ENCODE peak calls at places on chromosome 20, in ten cellular contexts. One of them, this sample, is unnamed.

GRCh38 chr20:31567380-31567720 is 37.7 kb upstream of the ID1 start:
- DNase-seq in right cardiac atrium: no peak
- DNase-seq in cardiac muscle cell: no peak
- DNase-seq in astrocyte: no peak
- DNase-seq in neural progenitor cell: no peak
- DNase-seq in GM23248: no peak
- DNase-seq in stomach: no peak
- DNase-seq in A549: no peak
- DNase-seq in heart left ventricle: no peak
- DNase-seq in keratinocyte: no peak
- DNase-seq in this sample: no peak

GRCh38 chr20:52049001-52049731 is 142.4 kb downstream of the ZFP64 start:
- DNase-seq in right cardiac atrium: no peak
- DNase-seq in neural progenitor cell: peak
- DNase-seq in astrocyte: peak
- DNase-seq in cardiac muscle cell: peak
- DNase-seq in heart left ventricle: no peak
- DNase-seq in A549: no peak
- DNase-seq in keratinocyte: no peak
- DNase-seq in GM23248: peak
- DNase-seq in stomach: no peak
- DNase-seq in this sample: peak

GRCh38 chr20:62845818-62846527 is 15.6 kb downstream of the TCFL5 start:
- DNase-seq in stomach: no peak
- DNase-seq in neural progenitor cell: no peak
- DNase-seq in A549: no peak
- DNase-seq in right cardiac atrium: no peak
- DNase-seq in cardiac muscle cell: peak
- DNase-seq in astrocyte: peak
- DNase-seq in heart left ventricle: peak
- DNase-seq in GM23248: no peak
- DNase-seq in keratinocyte: no peak
- DNase-seq in this sample: no peak

GRCh38 chr20:219290-220115 is 7.6 kb upstream of the DEFB129 start:
- DNase-seq in right cardiac atrium: no peak
- DNase-seq in GM23248: peak
- DNase-seq in astrocyte: no peak
- DNase-seq in stomach: no peak
- DNase-seq in A549: peak
- DNase-seq in heart left ventricle: no peak
- DNase-seq in cardiac muscle cell: peak
- DNase-seq in keratinocyte: no peak
- DNase-seq in neural progenitor cell: peak
- DNase-seq in this sample: no peak

GRCh38 chr20:19090332-19090731 is 122.1 kb upstream of the SLC24A3 start:
- DNase-seq in keratinocyte: no peak
- DNase-seq in cardiac muscle cell: no peak
- DNase-seq in stomach: no peak
- DNase-seq in A549: no peak
- DNase-seq in neural progenitor cell: no peak
- DNase-seq in heart left ventricle: no peak
- DNase-seq in GM23248: no peak
- DNase-seq in astrocyte: no peak
- DNase-seq in right cardiac atrium: no peak
- DNase-seq in this sample: no peak

GRCh38 chr20:16350465-16350864 is 222.8 kb downstream of the KIF16B start:
- DNase-seq in A549: peak
- DNase-seq in GM23248: peak
- DNase-seq in astrocyte: peak
- DNase-seq in stomach: no peak
- DNase-seq in keratinocyte: no peak
- DNase-seq in cardiac muscle cell: peak
- DNase-seq in heart left ventricle: no peak
- DNase-seq in right cardiac atrium: no peak
- DNase-seq in neural progenitor cell: no peak
- DNase-seq in this sample: no peak

GRCh38 chr20:36871640-36872570 is 4.0 kb upstream of the TLDC2 start:
- DNase-seq in A549: no peak
- DNase-seq in keratinocyte: no peak
- DNase-seq in stomach: no peak
- DNase-seq in astrocyte: no peak
- DNase-seq in heart left ventricle: no peak
- DNase-seq in right cardiac atrium: no peak
- DNase-seq in cardiac muscle cell: no peak
- DNase-seq in GM23248: no peak
- DNase-seq in neural progenitor cell: no peak
- DNase-seq in this sample: peak

GRCh38 chr20:60694763-60695162 is 557.3 kb upstream of the CDH4 start:
- DNase-seq in cardiac muscle cell: no peak
- DNase-seq in astrocyte: peak
- DNase-seq in stomach: no peak
- DNase-seq in A549: no peak
- DNase-seq in right cardiac atrium: no peak
- DNase-seq in keratinocyte: no peak
- DNase-seq in neural progenitor cell: no peak
- DNase-seq in heart left ventricle: no peak
- DNase-seq in GM23248: peak
- DNase-seq in this sample: no peak

GRCh38 chr20:54134445-54135220 is 39.2 kb downstream of the CYP24A1 start:
- DNase-seq in astrocyte: peak
- DNase-seq in stomach: no peak
- DNase-seq in neural progenitor cell: no peak
- DNase-seq in cardiac muscle cell: peak
- DNase-seq in A549: peak
- DNase-seq in keratinocyte: peak
- DNase-seq in GM23248: peak
- DNase-seq in right cardiac atrium: no peak
- DNase-seq in heart left ventricle: no peak
- DNase-seq in this sample: no peak

GRCh38 chr20:22430154-22430745 is 154.1 kb downstream of the FOXA2 start:
- DNase-seq in keratinocyte: no peak
- DNase-seq in astrocyte: no peak
- DNase-seq in cardiac muscle cell: peak
- DNase-seq in neural progenitor cell: peak
- DNase-seq in right cardiac atrium: peak
- DNase-seq in heart left ventricle: no peak
- DNase-seq in A549: peak
- DNase-seq in GM23248: no peak
- DNase-seq in stomach: no peak
- DNase-seq in this sample: no peak

GRCh38 chr20:51525241-51526104 is 17.0 kb downstream of the NFATC2 start:
- DNase-seq in right cardiac atrium: peak
- DNase-seq in heart left ventricle: peak
- DNase-seq in keratinocyte: no peak
- DNase-seq in astrocyte: no peak
- DNase-seq in cardiac muscle cell: no peak
- DNase-seq in GM23248: no peak
- DNase-seq in A549: no peak
- DNase-seq in stomach: no peak
- DNase-seq in neural progenitor cell: no peak
- DNase-seq in this sample: no peak

GRCh38 chr20:36167826-36168634 is 13.5 kb downstream of the EPB41L1 start:
- DNase-seq in keratinocyte: no peak
- DNase-seq in stomach: no peak
- DNase-seq in cardiac muscle cell: no peak
- DNase-seq in heart left ventricle: no peak
- DNase-seq in GM23248: peak
- DNase-seq in astrocyte: peak
- DNase-seq in A549: peak
- DNase-seq in right cardiac atrium: no peak
- DNase-seq in neural progenitor cell: no peak
- DNase-seq in this sample: peak

GRCh38 chr20:7696311-7696710 is 243.9 kb downstream of the HAO1 start:
- DNase-seq in GM23248: peak
- DNase-seq in keratinocyte: no peak
- DNase-seq in neural progenitor cell: no peak
- DNase-seq in astrocyte: peak
- DNase-seq in right cardiac atrium: no peak
- DNase-seq in cardiac muscle cell: no peak
- DNase-seq in stomach: no peak
- DNase-seq in heart left ventricle: no peak
- DNase-seq in A549: no peak
- DNase-seq in this sample: no peak

GRCh38 chr20:56808732-56809131 is 179.6 kb downstream of the TFAP2C start:
- DNase-seq in A549: no peak
- DNase-seq in astrocyte: no peak
- DNase-seq in cardiac muscle cell: no peak
- DNase-seq in keratinocyte: no peak
- DNase-seq in GM23248: no peak
- DNase-seq in neural progenitor cell: no peak
- DNase-seq in right cardiac atrium: no peak
- DNase-seq in heart left ventricle: no peak
- DNase-seq in stomach: no peak
- DNase-seq in this sample: no peak

GRCh38 chr20:38875170-38875993 is 50.8 kb upstream of the FAM83D start:
- DNase-seq in A549: no peak
- DNase-seq in right cardiac atrium: peak
- DNase-seq in heart left ventricle: no peak
- DNase-seq in keratinocyte: no peak
- DNase-seq in GM23248: no peak
- DNase-seq in cardiac muscle cell: no peak
- DNase-seq in neural progenitor cell: no peak
- DNase-seq in astrocyte: no peak
- DNase-seq in stomach: no peak
- DNase-seq in this sample: no peak
- H3K4me3 ChIP-seq in A549: no peak
- H3K4me3 ChIP-seq in right cardiac atrium: no peak
- H3K4me3 ChIP-seq in heart left ventricle: no peak
- H3K4me3 ChIP-seq in keratinocyte: no peak
- H3K4me3 ChIP-seq in GM23248: no peak
- H3K4me3 ChIP-seq in cardiac muscle cell: no peak
- H3K4me3 ChIP-seq in neural progenitor cell: no peak
- H3K4me3 ChIP-seq in astrocyte: no peak
- H3K4me3 ChIP-seq in stomach: no peak
- H3K4me3 ChIP-seq in this sample: no peak

GRCh38 chr20:21118138-21118537 is 7.7 kb upstream of the KIZ start:
- DNase-seq in heart left ventricle: no peak
- DNase-seq in astrocyte: no peak
- DNase-seq in A549: no peak
- DNase-seq in GM23248: no peak
- DNase-seq in cardiac muscle cell: no peak
- DNase-seq in right cardiac atrium: no peak
- DNase-seq in stomach: no peak
- DNase-seq in keratinocyte: no peak
- DNase-seq in neural progenitor cell: no peak
- DNase-seq in this sample: no peak
- H3K27ac ChIP-seq in heart left ventricle: no peak
- H3K27ac ChIP-seq in astrocyte: no peak
- H3K27ac ChIP-seq in A549: no peak
- H3K27ac ChIP-seq in GM23248: no peak
- H3K27ac ChIP-seq in cardiac muscle cell: no peak
- H3K27ac ChIP-seq in right cardiac atrium: no peak
- H3K27ac ChIP-seq in stomach: no peak
- H3K27ac ChIP-seq in keratinocyte: no peak
- H3K27ac ChIP-seq in neural progenitor cell: no peak
- H3K27ac ChIP-seq in this sample: no peak

DNA sequence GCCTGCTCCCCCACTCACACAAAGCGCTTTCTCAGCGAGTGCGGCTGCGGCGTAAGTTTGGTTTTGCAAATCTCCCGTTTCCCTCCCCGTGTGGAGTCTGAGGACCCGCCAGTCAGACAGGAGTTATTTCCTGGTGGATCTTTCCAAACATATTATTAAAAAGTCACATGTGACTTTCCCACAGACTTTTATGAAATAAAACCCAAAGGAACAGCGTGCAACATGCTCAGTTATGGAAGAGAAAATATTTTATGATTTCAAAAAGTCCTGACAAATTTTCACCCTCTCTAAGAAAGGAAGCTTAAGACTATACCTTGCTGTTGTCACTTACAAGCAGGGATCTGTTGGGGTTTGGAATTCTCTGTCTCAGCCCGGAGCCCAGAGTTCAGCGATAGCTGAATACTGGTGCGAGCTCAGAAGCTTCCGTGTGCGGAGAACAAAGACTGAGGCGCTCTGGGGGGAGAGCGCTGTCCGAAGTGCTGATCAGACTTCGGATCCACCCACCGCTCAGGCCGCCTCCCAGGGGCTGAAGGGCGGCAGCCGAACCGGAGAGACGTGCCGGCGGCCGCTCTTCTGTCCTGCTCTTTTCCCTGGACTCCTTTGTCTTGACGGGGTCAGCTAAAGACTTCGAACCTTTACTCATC is 2.5 kb upstream of the MYT1 start:
- DNase-seq in A549: peak
- DNase-seq in cardiac muscle cell: peak
- DNase-seq in keratinocyte: no peak
- DNase-seq in heart left ventricle: peak
- DNase-seq in neural progenitor cell: peak
- DNase-seq in right cardiac atrium: peak
- DNase-seq in astrocyte: peak
- DNase-seq in GM23248: peak
- DNase-seq in stomach: no peak
- DNase-seq in this sample: no peak
- H3K4me3 ChIP-seq in A549: no peak
- H3K4me3 ChIP-seq in cardiac muscle cell: no peak
- H3K4me3 ChIP-seq in keratinocyte: no peak
- H3K4me3 ChIP-seq in heart left ventricle: no peak
- H3K4me3 ChIP-seq in neural progenitor cell: peak
- H3K4me3 ChIP-seq in right cardiac atrium: no peak
- H3K4me3 ChIP-seq in astrocyte: no peak
- H3K4me3 ChIP-seq in GM23248: no peak
- H3K4me3 ChIP-seq in stomach: no peak
- H3K4me3 ChIP-seq in this sample: no peak

GRCh38 chr20:58133020-58133419 is 95.4 kb downstream of the ANKRD60 start:
- DNase-seq in right cardiac atrium: no peak
- DNase-seq in GM23248: peak
- DNase-seq in neural progenitor cell: no peak
- DNase-seq in keratinocyte: no peak
- DNase-seq in stomach: no peak
- DNase-seq in cardiac muscle cell: no peak
- DNase-seq in A549: no peak
- DNase-seq in heart left ventricle: no peak
- DNase-seq in astrocyte: no peak
- DNase-seq in this sample: no peak

GRCh38 chr20:58130574-58130973 is 97.9 kb downstream of the ANKRD60 start:
- DNase-seq in cardiac muscle cell: no peak
- DNase-seq in keratinocyte: no peak
- DNase-seq in neural progenitor cell: peak
- DNase-seq in GM23248: no peak
- DNase-seq in astrocyte: no peak
- DNase-seq in right cardiac atrium: no peak
- DNase-seq in A549: no peak
- DNase-seq in stomach: no peak
- DNase-seq in heart left ventricle: no peak
- DNase-seq in this sample: no peak

GRCh38 chr20:58131111-58131510 is 97.3 kb downstream of the ANKRD60 start:
- DNase-seq in stomach: no peak
- DNase-seq in right cardiac atrium: no peak
- DNase-seq in heart left ventricle: no peak
- DNase-seq in keratinocyte: no peak
- DNase-seq in A549: no peak
- DNase-seq in GM23248: peak
- DNase-seq in neural progenitor cell: peak
- DNase-seq in cardiac muscle cell: peak
- DNase-seq in astrocyte: peak
- DNase-seq in this sample: no peak

GRCh38 chr20:58130156-58130555 is 98.3 kb downstream of the ANKRD60 start:
- DNase-seq in neural progenitor cell: no peak
- DNase-seq in heart left ventricle: no peak
- DNase-seq in A549: no peak
- DNase-seq in astrocyte: no peak
- DNase-seq in stomach: no peak
- DNase-seq in keratinocyte: no peak
- DNase-seq in GM23248: no peak
- DNase-seq in cardiac muscle cell: no peak
- DNase-seq in right cardiac atrium: no peak
- DNase-seq in this sample: no peak

GRCh38 chr20:58131581-58132142 is 96.8 kb downstream of the ANKRD60 start:
- DNase-seq in cardiac muscle cell: peak
- DNase-seq in heart left ventricle: no peak
- DNase-seq in neural progenitor cell: no peak
- DNase-seq in GM23248: peak
- DNase-seq in stomach: no peak
- DNase-seq in astrocyte: peak
- DNase-seq in right cardiac atrium: no peak
- DNase-seq in keratinocyte: peak
- DNase-seq in A549: peak
- DNase-seq in this sample: no peak
- H3K27ac ChIP-seq in cardiac muscle cell: no peak
- H3K27ac ChIP-seq in heart left ventricle: peak
- H3K27ac ChIP-seq in neural progenitor cell: no peak
- H3K27ac ChIP-seq in GM23248: peak
- H3K27ac ChIP-seq in stomach: peak
- H3K27ac ChIP-seq in astrocyte: peak
- H3K27ac ChIP-seq in right cardiac atrium: no peak
- H3K27ac ChIP-seq in keratinocyte: peak
- H3K27ac ChIP-seq in A549: peak
- H3K27ac ChIP-seq in this sample: no peak